ENCODE peak calls at places on chromosome 3, in five cellular contexts. One of them, this sample, is unnamed.

GRCh38 chr3:180295811-180296210 is 259.1 kb upstream of the PEX5L start:
- DNase-seq in keratinocyte: no peak
- DNase-seq in PC-3: peak; percentile 77
- DNase-seq in right lobe of liver: no peak
- DNase-seq in lower lobe of right lung: no peak
- DNase-seq in this sample: no peak

GRCh38 chr3:86837871-86838270 is 153.1 kb downstream of the VGLL3 start:
- DNase-seq in keratinocyte: no peak
- DNase-seq in PC-3: no peak
- DNase-seq in right lobe of liver: no peak
- DNase-seq in lower lobe of right lung: no peak
- DNase-seq in this sample: no peak

GRCh38 chr3:189148090-189148507 is 23.7 kb upstream of the TPRG1 start:
- DNase-seq in keratinocyte: no peak
- DNase-seq in PC-3: peak; percentile 82
- DNase-seq in right lobe of liver: no peak
- DNase-seq in lower lobe of right lung: no peak
- DNase-seq in this sample: peak; percentile 56

GRCh38 chr3:131530374-131530773 is 27.6 kb upstream of the MRPL3 start:
- DNase-seq in keratinocyte: no peak
- DNase-seq in PC-3: no peak
- DNase-seq in right lobe of liver: no peak
- DNase-seq in lower lobe of right lung: no peak
- DNase-seq in this sample: no peak

GRCh38 chr3:190911382-190911781 is 48.9 kb upstream of the GMNC start:
- DNase-seq in keratinocyte: no peak
- DNase-seq in PC-3: no peak
- DNase-seq in right lobe of liver: no peak
- DNase-seq in lower lobe of right lung: no peak
- DNase-seq in this sample: no peak

GRCh38 chr3:55484191-55484644 is 2.9 kb downstream of the WNT5A start:
- DNase-seq in keratinocyte: no peak
- DNase-seq in PC-3: no peak
- DNase-seq in right lobe of liver: no peak
- DNase-seq in lower lobe of right lung: no peak
- DNase-seq in this sample: peak; percentile 48

GRCh38 chr3:30161370-30161769 is 445.0 kb upstream of the TGFBR2 start:
- DNase-seq in keratinocyte: no peak
- DNase-seq in PC-3: no peak
- DNase-seq in right lobe of liver: no peak
- DNase-seq in lower lobe of right lung: no peak
- DNase-seq in this sample: no peak

GRCh38 chr3:52403955-52404354 is 40.9 kb downstream of the SEMA3G start:
- DNase-seq in keratinocyte: no peak
- DNase-seq in PC-3: no peak
- DNase-seq in right lobe of liver: no peak
- DNase-seq in lower lobe of right lung: no peak
- DNase-seq in this sample: peak; percentile 16

GRCh38 chr3:32045091-32045964 is 61.1 kb upstream of the GPD1L start:
- DNase-seq in keratinocyte: peak; percentile 35
- DNase-seq in PC-3: peak; percentile 92
- DNase-seq in right lobe of liver: peak; percentile 32
- DNase-seq in lower lobe of right lung: no peak
- DNase-seq in this sample: peak; percentile 76

GRCh38 chr3:19739504-19739903 is 194.5 kb downstream of the EFHB start:
- DNase-seq in keratinocyte: no peak
- DNase-seq in PC-3: no peak
- DNase-seq in right lobe of liver: no peak
- DNase-seq in lower lobe of right lung: no peak
- DNase-seq in this sample: no peak

GRCh38 chr3:28853830-28854229 is 427.0 kb upstream of the RBMS3 start:
- DNase-seq in keratinocyte: no peak
- DNase-seq in PC-3: peak; percentile 46
- DNase-seq in right lobe of liver: no peak
- DNase-seq in lower lobe of right lung: no peak
- DNase-seq in this sample: no peak

GRCh38 chr3:15007681-15008141 is 57.4 kb downstream of the MRPS25 start:
- DNase-seq in keratinocyte: no peak
- DNase-seq in PC-3: peak; percentile 16
- DNase-seq in right lobe of liver: no peak
- DNase-seq in lower lobe of right lung: no peak
- DNase-seq in this sample: no peak

GRCh38 chr3:185406127-185406620 is 43.2 kb downstream of the MAP3K13 start:
- DNase-seq in keratinocyte: no peak
- DNase-seq in PC-3: no peak
- DNase-seq in right lobe of liver: no peak
- DNase-seq in lower lobe of right lung: no peak
- DNase-seq in this sample: no peak

GRCh38 chr3:4824948-4825325 is 154.3 kb upstream of the BHLHE40 start:
- DNase-seq in keratinocyte: no peak
- DNase-seq in PC-3: peak; percentile 88
- DNase-seq in right lobe of liver: no peak
- DNase-seq in lower lobe of right lung: no peak
- DNase-seq in this sample: no peak

GRCh38 chr3:151638555-151638954 is 95.2 kb upstream of the AADACL2 start:
- DNase-seq in keratinocyte: no peak
- DNase-seq in PC-3: no peak
- DNase-seq in right lobe of liver: no peak
- DNase-seq in lower lobe of right lung: no peak
- DNase-seq in this sample: no peak

GRCh38 chr3:45462522-45463262 is 74.3 kb downstream of the LARS2 start:
- DNase-seq in keratinocyte: no peak
- DNase-seq in PC-3: no peak
- DNase-seq in right lobe of liver: no peak
- DNase-seq in lower lobe of right lung: no peak
- DNase-seq in this sample: no peak

GRCh38 chr3:190005343-190006113 is 115.2 kb downstream of the P3H2 start:
- DNase-seq in keratinocyte: no peak
- DNase-seq in PC-3: no peak
- DNase-seq in right lobe of liver: no peak
- DNase-seq in lower lobe of right lung: no peak
- DNase-seq in this sample: peak; percentile 16

GRCh38 chr3:17798000-17798399 is 55.6 kb upstream of the TBC1D5 start:
- DNase-seq in keratinocyte: no peak
- DNase-seq in PC-3: no peak
- DNase-seq in right lobe of liver: no peak
- DNase-seq in lower lobe of right lung: no peak
- DNase-seq in this sample: no peak

GRCh38 chr3:107106316-107106715 is 270.9 kb upstream of the CCDC54 start:
- DNase-seq in keratinocyte: no peak
- DNase-seq in PC-3: peak; percentile 79
- DNase-seq in right lobe of liver: no peak
- DNase-seq in lower lobe of right lung: no peak
- DNase-seq in this sample: no peak

GRCh38 chr3:123334056-123334455 is 114.8 kb downstream of the ADCY5 start:
- DNase-seq in keratinocyte: no peak
- DNase-seq in PC-3: no peak
- DNase-seq in right lobe of liver: no peak
- DNase-seq in lower lobe of right lung: peak; percentile 25
- DNase-seq in this sample: no peak

GRCh38 chr3:71397046-71397445 is 186.5 kb downstream of the FOXP1 start:
- DNase-seq in keratinocyte: no peak
- DNase-seq in PC-3: peak; percentile 65
- DNase-seq in right lobe of liver: no peak
- DNase-seq in lower lobe of right lung: no peak
- DNase-seq in this sample: no peak

GRCh38 chr3:181176610-181177009 is 187.1 kb upstream of the DNAJC19 start:
- DNase-seq in keratinocyte: no peak
- DNase-seq in PC-3: peak; percentile 71
- DNase-seq in right lobe of liver: peak; percentile 61
- DNase-seq in lower lobe of right lung: peak; percentile 54
- DNase-seq in this sample: peak; percentile 76

GRCh38 chr3:12375572-12375971 is 86.7 kb downstream of the PPARG start:
- DNase-seq in keratinocyte: no peak
- DNase-seq in PC-3: no peak
- DNase-seq in right lobe of liver: no peak
- DNase-seq in lower lobe of right lung: no peak
- DNase-seq in this sample: no peak

GRCh38 chr3:146156060-146156459 is 4.9 kb downstream of the PLOD2 start:
- DNase-seq in keratinocyte: no peak
- DNase-seq in PC-3: no peak
- DNase-seq in right lobe of liver: no peak
- DNase-seq in lower lobe of right lung: no peak
- DNase-seq in this sample: no peak

GRCh38 chr3:20104167-20104661 is 64.0 kb downstream of the KAT2B start:
- DNase-seq in keratinocyte: no peak
- DNase-seq in PC-3: no peak
- DNase-seq in right lobe of liver: no peak
- DNase-seq in lower lobe of right lung: no peak
- DNase-seq in this sample: peak; percentile 17

GRCh38 chr3:45572755-45573154 is 21.8 kb upstream of the LIMD1 start:
- DNase-seq in keratinocyte: no peak
- DNase-seq in PC-3: no peak
- DNase-seq in right lobe of liver: no peak
- DNase-seq in lower lobe of right lung: no peak
- DNase-seq in this sample: no peak

GRCh38 chr3:52350436-52350835 is 34.3 kb downstream of the DNAH1 start:
- DNase-seq in keratinocyte: no peak
- DNase-seq in PC-3: no peak
- DNase-seq in right lobe of liver: no peak
- DNase-seq in lower lobe of right lung: peak; percentile 18
- DNase-seq in this sample: no peak

GRCh38 chr3:150870406-150870805 is 34.8 kb downstream of the MINDY4B start:
- DNase-seq in keratinocyte: no peak
- DNase-seq in PC-3: no peak
- DNase-seq in right lobe of liver: no peak
- DNase-seq in lower lobe of right lung: no peak
- DNase-seq in this sample: no peak

GRCh38 chr3:46632792-46633191 is 20.5 kb downstream of the FAM240A start:
- DNase-seq in keratinocyte: no peak
- DNase-seq in PC-3: no peak
- DNase-seq in right lobe of liver: peak; percentile 71
- DNase-seq in lower lobe of right lung: no peak
- DNase-seq in this sample: no peak

GRCh38 chr3:124117486-124117885 is 125.6 kb upstream of the ROPN1 start:
- DNase-seq in keratinocyte: no peak
- DNase-seq in PC-3: peak; percentile 73
- DNase-seq in right lobe of liver: no peak
- DNase-seq in lower lobe of right lung: no peak
- DNase-seq in this sample: no peak

GRCh38 chr3:42051384-42052131 is 39.6 kb upstream of the TRAK1 start:
- DNase-seq in keratinocyte: no peak
- DNase-seq in PC-3: no peak
- DNase-seq in right lobe of liver: no peak
- DNase-seq in lower lobe of right lung: no peak
- DNase-seq in this sample: no peak

GRCh38 chr3:42055291-42055690 is 35.9 kb upstream of the TRAK1 start:
- DNase-seq in keratinocyte: peak; percentile 84
- DNase-seq in PC-3: peak; percentile 43
- DNase-seq in right lobe of liver: no peak
- DNase-seq in lower lobe of right lung: no peak
- DNase-seq in this sample: no peak

GRCh38 chr3:42052132-42052866 is 38.9 kb upstream of the TRAK1 start:
- DNase-seq in keratinocyte: no peak
- DNase-seq in PC-3: no peak
- DNase-seq in right lobe of liver: no peak
- DNase-seq in lower lobe of right lung: no peak
- DNase-seq in this sample: no peak

GRCh38 chr3:42052867-42053351 is 38.2 kb upstream of the TRAK1 start:
- DNase-seq in keratinocyte: no peak
- DNase-seq in PC-3: no peak
- DNase-seq in right lobe of liver: no peak
- DNase-seq in lower lobe of right lung: no peak
- DNase-seq in this sample: no peak

GRCh38 chr3:42053476-42053875 is 37.7 kb upstream of the TRAK1 start:
- DNase-seq in keratinocyte: no peak
- DNase-seq in PC-3: no peak
- DNase-seq in right lobe of liver: peak; percentile 82
- DNase-seq in lower lobe of right lung: no peak
- DNase-seq in this sample: peak; percentile 56
- H3K4me1 ChIP-seq in keratinocyte: peaks cover 35% of the 10 kb centered on the region
- H3K4me1 ChIP-seq in PC-3: no peaks in the 10 kb centered on the region
- H3K4me1 ChIP-seq in right lobe of liver: peaks cover 4% of the 10 kb centered on the region
- H3K4me1 ChIP-seq in lower lobe of right lung: peaks cover 44% of the 10 kb centered on the region
- H3K4me1 ChIP-seq in this sample: peaks cover 43% of the 10 kb centered on the region

GRCh38 chr3:187900961-187901755 is 155.9 kb upstream of the BCL6 start:
- DNase-seq in keratinocyte: no peak
- DNase-seq in PC-3: no peak
- DNase-seq in right lobe of liver: no peak
- DNase-seq in lower lobe of right lung: no peak
- DNase-seq in this sample: no peak
- H3K4me3 ChIP-seq in keratinocyte: no peak overlapping the region
- H3K4me3 ChIP-seq in PC-3: no peak overlapping the region
- H3K4me3 ChIP-seq in right lobe of liver: no peak overlapping the region
- H3K4me3 ChIP-seq in lower lobe of right lung: no peak overlapping the region
- H3K4me3 ChIP-seq in this sample: no peak overlapping the region

GRCh38 chr3:129104051-129104450 is 17.6 kb downstream of the RAB43 start:
- DNase-seq in keratinocyte: no peak
- DNase-seq in PC-3: no peak
- DNase-seq in right lobe of liver: no peak
- DNase-seq in lower lobe of right lung: peak; percentile 1
- DNase-seq in this sample: no peak

GRCh38 chr3:129103296-129103695 is 18.3 kb downstream of the RAB43 start:
- DNase-seq in keratinocyte: no peak
- DNase-seq in PC-3: no peak
- DNase-seq in right lobe of liver: no peak
- DNase-seq in lower lobe of right lung: no peak
- DNase-seq in this sample: no peak

GRCh38 chr3:129105862-129106261 is 15.7 kb downstream of the RAB43 start:
- DNase-seq in keratinocyte: no peak
- DNase-seq in PC-3: no peak
- DNase-seq in right lobe of liver: no peak
- DNase-seq in lower lobe of right lung: peak; percentile 1
- DNase-seq in this sample: no peak

GRCh38 chr3:129106320-129106719 is 15.3 kb downstream of the RAB43 start:
- DNase-seq in keratinocyte: no peak
- DNase-seq in PC-3: peak; percentile 3
- DNase-seq in right lobe of liver: no peak
- DNase-seq in lower lobe of right lung: peak; percentile 24
- DNase-seq in this sample: no peak

DNA sequence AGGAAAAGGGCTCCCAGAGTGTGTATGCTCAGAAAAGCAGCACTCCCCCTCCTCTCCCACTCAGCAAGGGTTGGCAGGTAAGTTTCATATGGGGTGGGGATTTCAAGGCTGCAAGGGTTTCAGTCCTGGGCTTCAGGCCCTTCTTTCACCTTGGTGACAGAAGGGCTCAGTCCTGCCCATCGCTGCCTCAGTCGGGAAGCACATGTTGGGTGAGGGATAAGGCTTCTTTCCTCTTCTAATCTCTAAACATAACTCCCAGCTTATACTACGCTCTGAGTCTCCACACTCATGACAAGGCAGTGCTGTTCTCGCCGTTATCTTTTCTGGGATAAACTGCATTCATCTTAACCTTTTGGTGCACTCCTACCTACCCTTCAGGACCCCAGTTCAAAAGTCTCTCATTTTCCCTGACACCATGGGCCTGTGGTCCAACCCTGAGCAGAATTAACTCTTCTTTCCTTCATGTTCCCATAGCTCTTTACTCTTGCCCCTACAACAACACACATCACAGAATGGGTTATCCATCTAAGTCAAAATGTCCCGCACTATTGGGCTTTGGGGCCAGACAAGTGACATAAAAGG is 17.0 kb downstream of the RAB43 start:
- DNase-seq in keratinocyte: no peak
- DNase-seq in PC-3: no peak
- DNase-seq in right lobe of liver: no peak
- DNase-seq in lower lobe of right lung: peak; percentile 11
- DNase-seq in this sample: no peak
- TF ChIP-seq CTCF in keratinocyte: no peak
- TF ChIP-seq CTCF in PC-3: no peak
- TF ChIP-seq CTCF in right lobe of liver: no peak
- TF ChIP-seq CTCF in lower lobe of right lung: no peak
- TF ChIP-seq CTCF in this sample: no peak

GRCh38 chr3:74642876-74643275 is 28.4 kb upstream of the CNTN3 start:
- DNase-seq in keratinocyte: no peak
- DNase-seq in PC-3: no peak
- DNase-seq in right lobe of liver: no peak
- DNase-seq in lower lobe of right lung: no peak
- DNase-seq in this sample: no peak
- H3K4me1 ChIP-seq in keratinocyte: no peaks in the 10 kb centered on the region
- H3K4me1 ChIP-seq in PC-3: no peaks in the 10 kb centered on the region
- H3K4me1 ChIP-seq in right lobe of liver: no peaks in the 10 kb centered on the region
- H3K4me1 ChIP-seq in lower lobe of right lung: no peaks in the 10 kb centered on the region
- H3K4me1 ChIP-seq in this sample: no peaks in the 10 kb centered on the region

This sample was measured in mucosa of descending colon.